ENCODE peak calls at places on chromosomes 11 and 22, in eight cellular contexts. One of them, this sample, is unnamed.

GRCh38 chr11:2498750-2499149 is 53.9 kb downstream of the KCNQ1 start:
- DNase-seq in CD8-positive, alpha-beta memory T cell: no peak
- DNase-seq in fibroblast of lung: no peak
- DNase-seq in CD4-positive, CD25-positive, alpha-beta regulatory T cell: no peak
- DNase-seq in GM23248: no peak
- DNase-seq in breast epithelium: no peak
- DNase-seq in right lobe of liver: no peak
- DNase-seq in HL-60: no peak
- DNase-seq in this sample: no peak

GRCh38 chr11:46285594-46286033 is 8.2 kb downstream of the CREB3L1 start:
- DNase-seq in fibroblast of lung: no peak
- DNase-seq in right lobe of liver: no peak
- DNase-seq in CD8-positive, alpha-beta memory T cell: no peak
- DNase-seq in CD4-positive, CD25-positive, alpha-beta regulatory T cell: no peak
- DNase-seq in breast epithelium: no peak
- DNase-seq in HL-60: no peak
- DNase-seq in GM23248: peak
- DNase-seq in this sample: no peak

GRCh38 chr22:30396871-30397655 is at the start of gene SEC14L2:
- DNase-seq in HL-60: no peak
- DNase-seq in right lobe of liver: peak
- DNase-seq in CD8-positive, alpha-beta memory T cell: peak
- DNase-seq in fibroblast of lung: peak
- DNase-seq in GM23248: peak
- DNase-seq in breast epithelium: peak
- DNase-seq in CD4-positive, CD25-positive, alpha-beta regulatory T cell: peak
- DNase-seq in this sample: peak

GRCh38 chr11:95680169-95680929 is 109.2 kb downstream of the FAM76B start:
- DNase-seq in right lobe of liver: no peak
- DNase-seq in CD4-positive, CD25-positive, alpha-beta regulatory T cell: no peak
- DNase-seq in HL-60: no peak
- DNase-seq in breast epithelium: no peak
- DNase-seq in GM23248: peak
- DNase-seq in fibroblast of lung: peak
- DNase-seq in CD8-positive, alpha-beta memory T cell: no peak
- DNase-seq in this sample: no peak

GRCh38 chr11:8356731-8357504 is 93.2 kb upstream of the LMO1 start:
- DNase-seq in fibroblast of lung: peak
- DNase-seq in GM23248: peak
- DNase-seq in CD8-positive, alpha-beta memory T cell: no peak
- DNase-seq in right lobe of liver: no peak
- DNase-seq in HL-60: no peak
- DNase-seq in breast epithelium: no peak
- DNase-seq in CD4-positive, CD25-positive, alpha-beta regulatory T cell: no peak
- DNase-seq in this sample: no peak

GRCh38 chr11:134592391-134592990 is 180.4 kb upstream of the B3GAT1 start:
- DNase-seq in breast epithelium: no peak
- DNase-seq in fibroblast of lung: no peak
- DNase-seq in right lobe of liver: peak
- DNase-seq in GM23248: no peak
- DNase-seq in CD4-positive, CD25-positive, alpha-beta regulatory T cell: no peak
- DNase-seq in CD8-positive, alpha-beta memory T cell: no peak
- DNase-seq in HL-60: peak
- DNase-seq in this sample: no peak

GRCh38 chr11:115893701-115894100 is 389.5 kb upstream of the CADM1 start:
- DNase-seq in GM23248: no peak
- DNase-seq in breast epithelium: no peak
- DNase-seq in fibroblast of lung: peak
- DNase-seq in HL-60: no peak
- DNase-seq in CD4-positive, CD25-positive, alpha-beta regulatory T cell: no peak
- DNase-seq in right lobe of liver: no peak
- DNase-seq in CD8-positive, alpha-beta memory T cell: no peak
- DNase-seq in this sample: no peak

GRCh38 chr22:50612715-50613221 is 12.2 kb downstream of the MAPK8IP2 start:
- DNase-seq in CD4-positive, CD25-positive, alpha-beta regulatory T cell: no peak
- DNase-seq in fibroblast of lung: no peak
- DNase-seq in CD8-positive, alpha-beta memory T cell: no peak
- DNase-seq in GM23248: no peak
- DNase-seq in right lobe of liver: no peak
- DNase-seq in breast epithelium: no peak
- DNase-seq in HL-60: no peak
- DNase-seq in this sample: no peak

GRCh38 chr11:10622957-10623787 is 54.7 kb upstream of the LYVE1 start:
- DNase-seq in fibroblast of lung: no peak
- DNase-seq in CD8-positive, alpha-beta memory T cell: no peak
- DNase-seq in breast epithelium: no peak
- DNase-seq in right lobe of liver: peak
- DNase-seq in CD4-positive, CD25-positive, alpha-beta regulatory T cell: peak
- DNase-seq in HL-60: peak
- DNase-seq in GM23248: no peak
- DNase-seq in this sample: peak

GRCh38 chr22:38766076-38766777 is 10.4 kb upstream of the SUN2 start:
- DNase-seq in breast epithelium: peak
- DNase-seq in fibroblast of lung: peak
- DNase-seq in right lobe of liver: peak
- DNase-seq in GM23248: peak
- DNase-seq in HL-60: peak
- DNase-seq in CD8-positive, alpha-beta memory T cell: peak
- DNase-seq in CD4-positive, CD25-positive, alpha-beta regulatory T cell: peak
- DNase-seq in this sample: no peak

GRCh38 chr11:30406978-30407762 is 84.3 kb downstream of the ARL14EP start:
- DNase-seq in right lobe of liver: no peak
- DNase-seq in HL-60: no peak
- DNase-seq in CD8-positive, alpha-beta memory T cell: no peak
- DNase-seq in breast epithelium: no peak
- DNase-seq in fibroblast of lung: no peak
- DNase-seq in GM23248: no peak
- DNase-seq in CD4-positive, CD25-positive, alpha-beta regulatory T cell: no peak
- DNase-seq in this sample: no peak

GRCh38 chr11:14357843-14358728 is 897 bp downstream of the RRAS2 start:
- DNase-seq in GM23248: peak
- DNase-seq in right lobe of liver: peak
- DNase-seq in HL-60: no peak
- DNase-seq in breast epithelium: peak
- DNase-seq in fibroblast of lung: peak
- DNase-seq in CD4-positive, CD25-positive, alpha-beta regulatory T cell: peak
- DNase-seq in CD8-positive, alpha-beta memory T cell: peak
- DNase-seq in this sample: no peak

GRCh38 chr11:20647976-20648565 is 21.3 kb upstream of the NELL1 start:
- DNase-seq in GM23248: peak
- DNase-seq in CD8-positive, alpha-beta memory T cell: no peak
- DNase-seq in fibroblast of lung: peak
- DNase-seq in CD4-positive, CD25-positive, alpha-beta regulatory T cell: peak
- DNase-seq in breast epithelium: no peak
- DNase-seq in right lobe of liver: no peak
- DNase-seq in HL-60: peak
- DNase-seq in this sample: no peak

GRCh38 chr11:862028-862703 is 19.5 kb downstream of the TSPAN4 start:
- DNase-seq in CD4-positive, CD25-positive, alpha-beta regulatory T cell: no peak
- DNase-seq in GM23248: no peak
- DNase-seq in fibroblast of lung: no peak
- DNase-seq in HL-60: no peak
- DNase-seq in breast epithelium: no peak
- DNase-seq in CD8-positive, alpha-beta memory T cell: no peak
- DNase-seq in right lobe of liver: no peak
- DNase-seq in this sample: no peak

GRCh38 chr11:120666121-120666639 is 154.6 kb downstream of the GRIK4 start:
- DNase-seq in CD4-positive, CD25-positive, alpha-beta regulatory T cell: no peak
- DNase-seq in GM23248: no peak
- DNase-seq in right lobe of liver: no peak
- DNase-seq in HL-60: no peak
- DNase-seq in breast epithelium: no peak
- DNase-seq in CD8-positive, alpha-beta memory T cell: no peak
- DNase-seq in fibroblast of lung: no peak
- DNase-seq in this sample: no peak

GRCh38 chr22:35560366-35560765 is 19.7 kb downstream of the RASD2 start:
- DNase-seq in CD4-positive, CD25-positive, alpha-beta regulatory T cell: no peak
- DNase-seq in CD8-positive, alpha-beta memory T cell: no peak
- DNase-seq in fibroblast of lung: peak
- DNase-seq in GM23248: peak
- DNase-seq in HL-60: no peak
- DNase-seq in right lobe of liver: no peak
- DNase-seq in breast epithelium: no peak
- DNase-seq in this sample: no peak
- H3K27ac ChIP-seq in CD4-positive, CD25-positive, alpha-beta regulatory T cell: no peak
- H3K27ac ChIP-seq in CD8-positive, alpha-beta memory T cell: no peak
- H3K27ac ChIP-seq in fibroblast of lung: no peak
- H3K27ac ChIP-seq in GM23248: no peak
- H3K27ac ChIP-seq in HL-60: no peak
- H3K27ac ChIP-seq in right lobe of liver: no peak
- H3K27ac ChIP-seq in breast epithelium: no peak
- H3K27ac ChIP-seq in this sample: no peak

DNA sequence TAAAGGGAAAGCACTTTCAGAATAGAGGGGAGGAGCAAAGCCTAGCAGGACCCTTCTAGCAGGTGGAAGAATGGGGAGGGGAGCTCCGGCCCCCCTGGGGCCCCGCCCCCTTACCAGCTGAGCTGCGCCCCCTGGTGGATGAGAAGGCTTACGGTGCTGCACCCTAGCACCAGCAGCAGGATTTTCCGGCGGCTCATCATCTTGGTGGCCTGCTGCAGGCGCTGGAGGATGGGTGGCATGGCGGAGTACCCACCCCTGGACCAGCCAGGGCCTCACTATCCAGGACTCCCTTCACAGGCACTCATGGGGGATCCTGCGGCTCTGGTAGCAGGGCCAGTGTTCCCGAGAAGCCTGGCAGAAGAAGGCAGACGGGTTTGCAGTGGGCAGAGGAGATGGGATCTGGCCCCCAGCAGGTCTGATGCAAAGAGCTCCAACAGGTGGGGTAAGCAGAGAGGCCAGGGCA is 3.8 kb downstream of the GAL3ST3 start:
- DNase-seq in right lobe of liver: peak
- DNase-seq in breast epithelium: peak
- DNase-seq in fibroblast of lung: peak
- DNase-seq in HL-60: peak
- DNase-seq in CD8-positive, alpha-beta memory T cell: peak
- DNase-seq in CD4-positive, CD25-positive, alpha-beta regulatory T cell: peak
- DNase-seq in GM23248: peak
- DNase-seq in this sample: peak
- H3K27ac ChIP-seq in right lobe of liver: no peak
- H3K27ac ChIP-seq in breast epithelium: no peak
- H3K27ac ChIP-seq in fibroblast of lung: no peak
- H3K27ac ChIP-seq in HL-60: no peak
- H3K27ac ChIP-seq in CD8-positive, alpha-beta memory T cell: no peak
- H3K27ac ChIP-seq in CD4-positive, CD25-positive, alpha-beta regulatory T cell: no peak
- H3K27ac ChIP-seq in GM23248: no peak
- H3K27ac ChIP-seq in this sample: no peak

DNA sequence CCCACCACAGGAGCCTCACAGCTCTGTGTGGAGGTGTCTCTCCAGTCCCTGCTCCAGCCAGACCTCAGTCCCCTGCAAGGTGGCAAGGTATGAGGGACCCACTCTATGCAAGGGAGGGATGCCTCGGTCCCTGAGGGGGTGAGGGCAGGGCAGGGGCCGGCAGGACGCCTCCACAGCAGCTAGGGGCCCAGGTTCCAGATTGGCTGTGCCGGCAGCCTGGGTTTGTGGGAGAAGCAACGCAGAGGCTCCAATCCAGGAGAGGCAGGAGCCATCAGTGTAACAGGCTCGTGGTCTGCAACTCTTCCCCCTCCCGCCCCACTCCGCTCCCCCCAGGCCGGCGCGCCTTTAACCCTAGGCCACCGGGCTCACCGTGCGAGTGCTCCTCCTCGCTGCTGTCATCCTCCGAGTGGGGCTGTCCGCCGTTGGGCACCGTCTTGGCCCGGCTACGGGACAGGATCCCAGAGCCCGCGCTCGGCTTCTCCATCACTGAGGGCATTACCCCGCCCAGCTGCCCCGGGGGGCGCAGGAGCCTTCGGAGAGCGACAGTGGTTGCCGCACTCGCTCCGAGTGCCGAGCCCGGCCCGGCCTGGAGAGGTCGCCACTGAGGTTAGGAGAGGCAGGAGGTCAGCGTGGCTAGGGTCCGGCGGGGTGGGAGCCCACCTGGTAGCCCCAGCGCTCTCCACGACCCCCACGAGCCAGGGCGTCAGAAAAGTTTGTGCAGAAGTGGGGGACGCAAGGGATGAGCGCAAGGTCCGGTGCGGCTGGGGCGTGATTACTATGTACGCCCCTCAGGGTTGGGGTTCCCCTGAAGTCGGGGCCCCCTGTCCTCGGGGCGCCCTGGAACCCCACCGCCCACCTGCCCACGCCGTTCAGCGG is 765 bp downstream of the RCOR2 start:
- DNase-seq in CD8-positive, alpha-beta memory T cell: no peak
- DNase-seq in right lobe of liver: no peak
- DNase-seq in fibroblast of lung: no peak
- DNase-seq in GM23248: peak
- DNase-seq in HL-60: peak
- DNase-seq in CD4-positive, CD25-positive, alpha-beta regulatory T cell: no peak
- DNase-seq in breast epithelium: no peak
- DNase-seq in this sample: peak
- H3K27ac ChIP-seq in CD8-positive, alpha-beta memory T cell: no peak
- H3K27ac ChIP-seq in right lobe of liver: no peak
- H3K27ac ChIP-seq in fibroblast of lung: peak
- H3K27ac ChIP-seq in GM23248: no peak
- H3K27ac ChIP-seq in HL-60: no peak
- H3K27ac ChIP-seq in CD4-positive, CD25-positive, alpha-beta regulatory T cell: no peak
- H3K27ac ChIP-seq in breast epithelium: no peak
- H3K27ac ChIP-seq in this sample: peak

DNA sequence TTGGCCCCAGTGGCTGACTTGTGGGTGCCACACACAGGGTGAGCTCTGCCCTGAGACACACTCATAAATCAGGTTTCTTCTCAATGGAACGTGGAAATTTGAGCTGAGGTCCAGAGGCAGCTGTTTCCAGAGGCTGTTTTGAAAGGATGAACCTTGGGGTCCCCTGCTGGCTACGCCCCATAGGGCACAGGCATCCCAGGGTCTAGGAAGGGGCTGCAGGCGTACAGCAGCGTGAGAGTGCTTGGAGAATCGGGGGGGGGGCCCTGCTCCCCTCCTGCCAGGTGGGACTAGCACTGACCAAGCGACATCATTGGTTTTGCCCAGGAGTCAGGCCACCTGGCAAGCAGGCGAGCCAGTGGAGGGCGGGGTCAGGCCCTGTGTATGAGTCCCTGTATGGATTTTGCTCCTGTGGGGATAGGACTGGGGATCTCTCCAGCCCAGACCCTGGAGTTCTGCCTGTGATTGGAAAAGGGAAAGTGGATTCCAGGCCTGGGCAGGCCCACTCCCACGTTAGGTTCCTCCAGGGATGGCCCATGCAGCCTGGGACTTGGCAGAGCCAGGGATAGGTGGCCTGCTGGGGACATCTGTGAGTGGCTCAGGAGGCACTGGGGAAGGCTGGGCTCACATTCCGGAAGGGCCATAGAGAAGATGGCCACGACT is 61.0 kb downstream of the FBXO7 start:
- DNase-seq in fibroblast of lung: no peak
- DNase-seq in right lobe of liver: no peak
- DNase-seq in CD8-positive, alpha-beta memory T cell: no peak
- DNase-seq in CD4-positive, CD25-positive, alpha-beta regulatory T cell: no peak
- DNase-seq in GM23248: no peak
- DNase-seq in breast epithelium: no peak
- DNase-seq in HL-60: no peak
- DNase-seq in this sample: no peak
- H3K27ac ChIP-seq in fibroblast of lung: no peak
- H3K27ac ChIP-seq in right lobe of liver: no peak
- H3K27ac ChIP-seq in CD8-positive, alpha-beta memory T cell: no peak
- H3K27ac ChIP-seq in CD4-positive, CD25-positive, alpha-beta regulatory T cell: no peak
- H3K27ac ChIP-seq in GM23248: peak
- H3K27ac ChIP-seq in breast epithelium: peak
- H3K27ac ChIP-seq in HL-60: no peak
- H3K27ac ChIP-seq in this sample: peak